ENCODE peak calls at places on chromosomes 1 and 21, in six cellular contexts. R is A549, L is suprapubic skin, Y is K562, W is ovary, T is sigmoid colon. F is an unnamed sample. For H3K9me3, the result is how much of the 10 kb centered on the place peaks cover.

GRCh38 chr21:37936010-37936785 is 19.9 kb upstream of the KCNJ6 start:
- DNase-seq in R (no peak), W (no peak), L (no peak), Y (no peak), T (no peak), F (no peak)

GRCh38 chr1:28136636-28137613 is 39.6 kb downstream of the PTAFR start:
- DNase-seq in R (no peak), T (no peak), W (no peak), Y (no peak), L (no peak), F (no peak)

GRCh38 chr1:186978596-186979556 is 150.1 kb downstream of the PLA2G4A start:
- DNase-seq in R (no peak), L (no peak), T (no peak), Y (no peak), W (no peak), F (no peak)

GRCh38 chr1:222455188-222455879 is 92.6 kb downstream of the HHIPL2 start:
- DNase-seq in Y (peak), T (peak), L (peak), R (peak), W (peak), F (peak)

GRCh38 chr1:18703041-18703621 is 72.5 kb downstream of the PAX7 start:
- DNase-seq in W (no peak), L (no peak), T (no peak), R (peak), Y (peak), F (no peak)

GRCh38 chr1:228810855-228811654 is 75.8 kb downstream of the RHOU start:
- DNase-seq in Y (no peak), T (no peak), R (no peak), W (no peak), L (no peak), F (peak)

GRCh38 chr21:17900281-17900989 is 81.3 kb upstream of the C21orf91 start:
- DNase-seq in Y (no peak), W (no peak), T (no peak), R (no peak), L (no peak), F (no peak)

GRCh38 chr1:216665381-216665780 is 57.8 kb downstream of the ESRRG start:
- DNase-seq in Y (no peak), T (no peak), R (no peak), W (no peak), L (no peak), F (no peak)

GRCh38 chr1:211579434-211580302 is 707 bp upstream of the SLC30A1 start:
- DNase-seq in Y (peak), L (peak), R (peak), T (peak), W (no peak), F (peak)

GRCh38 chr1:53959664-53960250 is 13.6 kb downstream of the LRRC42 start:
- DNase-seq in L (no peak), W (no peak), T (no peak), R (peak), Y (peak), F (no peak)

GRCh38 chr1:38243106-38243505 is 196.5 kb upstream of the POU3F1 start:
- DNase-seq in R (peak), Y (peak), W (no peak), T (no peak), L (no peak), F (no peak)

GRCh38 chr1:156540955-156541354 is 31.4 kb downstream of the IQGAP3 start:
- DNase-seq in W (no peak), R (no peak), Y (no peak), T (no peak), L (no peak), F (no peak)

GRCh38 chr1:14321413-14321812 is 277.1 kb upstream of the KAZN start:
- DNase-seq in Y (no peak), R (no peak), L (no peak), T (no peak), W (no peak), F (no peak)

GRCh38 chr1:110114784-110115183 is 2.5 kb downstream of the UBL4B start:
- DNase-seq in L (no peak), Y (no peak), T (no peak), W (no peak), R (no peak), F (no peak)

GRCh38 chr1:20983297-20983889 is 193.3 kb downstream of the EIF4G3 start:
- DNase-seq in Y (no peak), R (peak), T (no peak), L (no peak), W (no peak), F (no peak)

GRCh38 chr1:53729536-53730485 is 9.2 kb downstream of the GLIS1 start:
- DNase-seq in Y (no peak), L (no peak), W (no peak), T (no peak), R (no peak), F (no peak)

GRCh38 chr1:21559788-21560567 is 50.8 kb downstream of the ALPL start:
- DNase-seq in W (no peak), L (no peak), R (no peak), Y (no peak), T (no peak), F (no peak)

GRCh38 chr1:7691557-7691956 is 79.5 kb upstream of the VAMP3 start:
- DNase-seq in W (no peak), T (no peak), Y (no peak), L (no peak), R (no peak), F (no peak)

GRCh38 chr1:161068306-161069200 is 1.1 kb downstream of the ARHGAP30 start:
- DNase-seq in W (no peak), T (peak), Y (peak), R (no peak), L (no peak), F (no peak)

GRCh38 chr1:8378981-8379470 is 61.1 kb downstream of the SLC45A1 start:
- DNase-seq in R (no peak), Y (no peak), T (no peak), L (no peak), W (no peak), F (no peak)

GRCh38 chr1:207672525-207673130 is 27.7 kb downstream of the CR1L start:
- DNase-seq in R (peak), W (no peak), L (no peak), T (no peak), Y (peak), F (no peak)

GRCh38 chr1:157304271-157304670 is 166.1 kb upstream of the ETV3 start:
- DNase-seq in W (no peak), Y (no peak), T (no peak), L (no peak), R (no peak), F (no peak)

GRCh38 chr21:39057121-39057520 is 126.1 kb downstream of the PSMG1 start:
- DNase-seq in L (no peak), T (no peak), W (no peak), R (no peak), Y (no peak), F (no peak)

GRCh38 chr1:244319283-244320132 is 132.2 kb downstream of the ADSS2 start:
- DNase-seq in T (no peak), Y (no peak), W (no peak), L (no peak), R (no peak), F (no peak)

GRCh38 chr1:43604192-43604591 is 45.8 kb upstream of the KDM4A start:
- DNase-seq in R (no peak), Y (no peak), W (no peak), L (no peak), T (no peak), F (no peak)

GRCh38 chr1:201946224-201946908 is at the start of gene LMOD1:
- DNase-seq in L (peak), Y (peak), T (peak), W (peak), R (no peak), F (peak)

GRCh38 chr1:8011016-8011415 is 15.1 kb downstream of the ERRFI1 start:
- DNase-seq in Y (no peak), W (no peak), L (no peak), R (no peak), T (no peak), F (no peak)

GRCh38 chr21:31888936-31889371 is 16.1 kb downstream of the HUNK start:
- DNase-seq in R (peak), W (no peak), T (no peak), L (no peak), Y (no peak), F (no peak)

GRCh38 chr1:239731079-239731744 is 344.8 kb downstream of the CHRM3 start:
- DNase-seq in W (no peak), R (no peak), Y (no peak), T (no peak), L (no peak), F (no peak)

GRCh38 chr1:73537400-73537799 is 660.6 kb downstream of the LRRIQ3 start:
- DNase-seq in T (no peak), L (no peak), R (no peak), Y (no peak), W (no peak), F (no peak)

GRCh38 chr1:196209265-196209664 is 399.0 kb downstream of the KCNT2 start:
- DNase-seq in T (no peak), W (no peak), Y (no peak), R (no peak), L (no peak), F (no peak)

GRCh38 chr1:15803380-15803779 is 4.1 kb downstream of the UQCRHL start:
- DNase-seq in L (no peak), Y (peak), T (no peak), R (peak), W (no peak), F (no peak)

DNA sequence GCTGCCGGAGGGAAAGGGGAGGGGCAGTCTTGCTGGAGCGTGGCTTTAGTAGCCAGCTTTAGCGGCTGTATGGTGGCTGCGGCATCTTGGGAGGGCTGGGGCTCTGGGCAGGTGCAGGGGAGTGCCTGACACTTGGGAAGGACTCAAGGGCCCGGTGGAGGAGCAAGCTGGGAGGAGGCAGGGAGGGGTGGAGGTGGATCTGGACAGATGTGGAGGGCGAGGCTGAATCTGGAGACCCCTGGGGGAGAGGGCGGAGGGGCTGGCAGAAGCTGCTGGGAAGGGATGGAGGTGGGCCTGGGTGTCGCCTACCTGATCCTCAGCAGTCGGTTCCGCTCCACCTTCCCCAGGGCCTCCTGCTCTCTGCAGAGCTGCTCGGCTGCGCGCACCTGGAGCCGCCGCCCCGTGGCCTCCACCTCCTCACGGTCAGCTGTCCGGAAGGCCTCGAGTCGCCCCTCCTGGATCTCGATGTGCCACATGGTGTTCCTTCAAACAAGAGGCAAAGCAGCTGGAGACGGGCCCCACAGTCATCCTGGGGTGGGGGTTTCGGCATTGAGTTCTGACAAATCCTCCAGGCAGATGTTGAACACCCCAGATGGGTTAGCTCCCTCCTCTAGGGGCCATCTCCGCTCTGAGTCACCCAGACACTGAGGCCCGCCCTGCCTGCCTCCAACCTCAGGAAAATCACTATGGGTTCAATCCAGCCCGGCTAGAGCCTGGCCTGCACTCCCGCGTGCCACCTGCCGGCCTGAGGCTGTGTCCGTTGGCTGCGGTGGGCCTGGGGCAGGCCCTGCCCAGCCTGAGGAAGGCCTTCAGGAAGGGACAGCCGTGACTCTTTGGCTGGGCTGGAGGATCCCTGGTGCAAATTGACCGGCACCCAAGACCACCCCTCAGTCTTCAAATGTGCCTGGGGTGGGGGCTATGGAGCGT is 29.6 kb downstream of the CFAP74 start:
- DNase-seq in T (no peak), W (no peak), L (no peak), Y (no peak), R (no peak), F (no peak)
- H3K9me3 ChIP-seq in T (under half), W (under half), L (under half), Y (under half), R (under half), F (under half)

DNA sequence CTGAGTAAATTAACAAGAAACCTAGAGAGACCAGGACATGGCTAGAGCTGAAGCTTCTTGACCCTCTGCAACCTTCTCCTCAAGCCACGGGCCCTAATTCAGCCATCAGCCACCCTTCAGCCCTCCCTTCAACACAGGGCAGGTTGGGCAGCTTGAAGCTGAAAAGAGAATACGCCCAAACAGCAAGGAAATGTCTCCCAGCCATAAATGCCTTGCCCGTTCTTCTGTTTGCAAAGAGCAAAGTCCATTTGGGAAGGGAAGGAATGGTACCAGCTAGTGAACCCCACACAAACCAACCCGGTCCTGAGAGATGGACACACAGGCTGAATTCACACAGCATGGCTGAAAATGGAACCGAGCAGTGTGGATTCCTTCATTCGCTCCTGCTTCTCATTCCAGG is 11.5 kb downstream of the PLEKHA6 start:
- DNase-seq in R (no peak), W (no peak), T (no peak), L (no peak), Y (no peak), F (no peak)
- TF ChIP-seq EP300 in R (no peak), W (no peak), T (no peak), L (no peak), Y (no peak), F (no peak)

GRCh38 chr1:1345384-1345783 is 3.8 kb downstream of the DVL1 start:
- DNase-seq in Y (no peak), L (no peak), W (no peak), R (no peak), T (no peak), F (no peak)
- H3K4me3 ChIP-seq in Y (no peak), L (no peak), W (no peak), R (peak), T (no peak), F (no peak)

DNA sequence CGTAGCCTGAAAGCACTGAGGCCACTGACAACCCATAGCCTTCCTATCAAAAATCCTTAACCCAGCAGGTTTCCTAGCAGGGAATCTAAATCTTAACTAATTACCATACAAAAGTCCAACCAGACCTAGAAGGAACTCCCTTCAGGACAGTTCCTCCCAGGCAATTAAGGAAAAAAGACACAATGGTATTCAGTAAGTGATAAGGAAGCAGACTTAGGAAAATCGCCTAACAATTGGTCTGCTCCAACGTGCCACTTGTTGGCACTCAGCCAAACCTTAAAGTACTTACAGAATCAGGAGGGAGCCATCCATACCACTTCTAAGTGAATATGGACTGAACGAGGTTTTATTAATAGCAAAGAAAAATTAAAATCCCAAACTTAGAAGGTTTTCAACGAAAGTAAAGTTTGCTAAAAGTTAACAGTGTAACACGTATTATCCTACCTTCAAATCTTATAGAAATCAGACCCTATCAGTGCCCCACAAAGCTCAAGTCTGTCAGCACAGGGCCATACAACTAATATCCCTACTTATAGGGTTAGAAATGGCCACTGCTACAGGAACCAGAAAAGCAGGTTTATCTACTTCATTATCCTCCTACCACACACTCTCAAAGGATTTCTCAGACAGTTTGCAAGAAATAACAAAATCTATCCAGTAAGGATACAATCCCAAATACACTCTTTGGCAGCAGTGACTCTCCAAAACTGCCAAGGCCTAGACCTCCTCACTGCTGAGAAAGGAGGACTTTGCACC is 29.0 kb downstream of the SPATA6 start:
- DNase-seq in W (no peak), Y (no peak), R (no peak), T (no peak), L (no peak), F (no peak)
- H3K9me3 ChIP-seq in W (under half), Y (under half), R (under half), T (under half), L (under half), F (under half)

DNA sequence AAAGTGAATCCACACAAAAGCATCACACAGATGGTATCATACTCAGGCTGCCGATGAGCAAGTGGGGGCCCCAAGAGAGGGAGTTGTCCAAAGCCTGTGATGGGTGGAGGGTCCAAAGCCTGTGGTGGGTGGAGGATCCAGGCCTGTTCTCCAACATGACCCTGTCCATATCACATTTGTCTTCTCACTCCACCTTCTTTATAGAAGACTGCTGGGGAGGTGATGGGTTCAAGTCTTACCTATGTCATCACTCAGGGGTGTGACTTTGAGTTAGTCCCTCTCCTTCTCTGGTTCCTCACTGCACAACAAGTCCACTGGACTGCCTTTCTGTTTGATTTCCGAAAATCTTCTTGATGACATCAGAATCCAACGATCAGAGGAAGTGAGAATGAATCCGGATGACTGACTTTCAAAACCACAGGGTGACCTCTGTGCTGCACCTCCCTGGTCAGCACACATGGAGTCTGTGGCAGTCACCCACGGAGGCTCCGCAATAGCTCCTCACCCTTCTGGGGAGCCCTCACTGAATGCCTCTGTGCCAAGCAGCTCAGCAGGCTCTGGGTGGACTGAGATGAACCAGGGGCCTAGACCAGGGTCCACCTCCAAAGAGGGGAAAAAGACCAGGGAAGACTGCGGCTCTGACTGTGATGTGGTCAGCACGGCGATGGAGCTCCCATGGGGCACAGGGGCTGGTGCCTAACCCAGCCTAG is 166.8 kb downstream of the HIVEP3 start:
- DNase-seq in L (no peak), Y (no peak), R (no peak), T (peak), W (no peak), F (no peak)
- TF ChIP-seq EP300 in L (no peak), Y (no peak), R (no peak), T (no peak), W (no peak), F (no peak)